ENCODE peak calls at places on chromosome 4, in four cellular contexts. X, R, V and B are unnamed samples.
A peak's percentile ranks its signal among the peaks of the same experiment; 100 is the strongest.

GRCh38 chr4:107931775-107932321 is 499 bp downstream of the CYP2U1 start:
- DNase-seq in X (no peak), R (no peak), V (peak; percentile 68), B (peak; percentile 7)

GRCh38 chr4:39526810-39527295 is 386 bp downstream of the UGDH start:
- DNase-seq in X (no peak), R (no peak), V (no peak), B (peak; percentile 0)

GRCh38 chr4:89897867-89898266 is 3.2 kb downstream of the MMRN1 start:
- DNase-seq in X (no peak), R (no peak), V (no peak), B (no peak)

GRCh38 chr4:109559625-109559982 is 442 bp upstream of the MCUB start:
- DNase-seq in X (peak; percentile 86), R (no peak), V (peak; percentile 67), B (no peak)

GRCh38 chr4:168124008-168124641 is 31.8 kb downstream of the ANXA10 start:
- DNase-seq in X (no peak), R (no peak), V (no peak), B (no peak)

GRCh38 chr4:125538670-125539069 is 223.9 kb downstream of the FAT4 start:
- DNase-seq in X (no peak), R (no peak), V (no peak), B (no peak)

GRCh38 chr4:80172203-80172602 is 25.1 kb upstream of the PRDM8 start:
- DNase-seq in X (no peak), R (no peak), V (no peak), B (no peak)

GRCh38 chr4:183256756-183257385 is 63.2 kb downstream of the CLDN22 start:
- DNase-seq in X (peak; percentile 86), R (peak; percentile 38), V (peak; percentile 79), B (no peak)

GRCh38 chr4:62533573-62533972 is 1333.4 kb downstream of the ADGRL3 start:
- DNase-seq in X (no peak), R (no peak), V (no peak), B (no peak)

GRCh38 chr4:8171941-8172924 is 13.6 kb upstream of the ABLIM2 start:
- DNase-seq in X (no peak), R (no peak), V (no peak), B (peak; percentile 38)

GRCh38 chr4:75235359-75235951 is 278.7 kb downstream of the RCHY1 start:
- DNase-seq in X (no peak), R (no peak), V (no peak), B (no peak)

GRCh38 chr4:151475338-151475737 is 66.4 kb downstream of the FHIP1A start:
- DNase-seq in X (no peak), R (no peak), V (no peak), B (no peak)

GRCh38 chr4:3401436-3402171 is 40.2 kb upstream of the HGFAC start:
- DNase-seq in X (no peak), R (no peak), V (no peak), B (no peak)

GRCh38 chr4:60743654-60744053 is 456.5 kb upstream of the ADGRL3 start:
- DNase-seq in X (no peak), R (no peak), V (no peak), B (no peak)

GRCh38 chr4:101527186-101527585 is 179.9 kb upstream of the PPP3CA start:
- DNase-seq in X (no peak), R (no peak), V (no peak), B (peak; percentile 54)

GRCh38 chr4:128796934-128797333 is 12.6 kb upstream of the JADE1 start:
- DNase-seq in X (no peak), R (no peak), V (no peak), B (no peak)

GRCh38 chr4:176638992-176639391 is 153.7 kb downstream of the VEGFC start:
- DNase-seq in X (no peak), R (no peak), V (no peak), B (no peak)